ENCODE peak calls at places on chromosome 4, in five cellular contexts. W is OCI-LY7, C is HCT116, Y is MM.1S, Q is PC-3. H is an unnamed sample.

GRCh38 chr4:77344784-77345183 is 187.8 kb downstream of the CCNG2 start:
- DNase-seq in W (no peak), C (no peak), Q (no peak), Y (peak; percentile 18), H (no peak)

GRCh38 chr4:29375716-29376115 is 1344.5 kb upstream of the PCDH7 start:
- DNase-seq in W (no peak), C (no peak), Q (no peak), Y (no peak), H (peak; percentile 2)

GRCh38 chr4:76748649-76749048 is 149.3 kb downstream of the SOWAHB start:
- DNase-seq in Y (peak; percentile 21), W (peak; percentile 9), Q (peak; percentile 49), C (no peak), H (peak; percentile 72)

GRCh38 chr4:98626350-98626749 is 32.1 kb downstream of the TSPAN5 start:
- DNase-seq in Q (peak; percentile 89), Y (no peak), W (no peak), C (peak; percentile 92), H (no peak)

GRCh38 chr4:144831971-144832370 is 186.0 kb downstream of the HHIP start:
- DNase-seq in C (no peak), Y (peak; percentile 58), Q (peak; percentile 19), W (no peak), H (no peak)

GRCh38 chr4:78645853-78646757 is 94.5 kb downstream of the ANXA3 start:
- DNase-seq in W (no peak), Q (peak; percentile 91), Y (no peak), C (no peak), H (no peak)

GRCh38 chr4:159206427-159206871 is 103.6 kb downstream of the RAPGEF2 start:
- DNase-seq in C (no peak), Y (peak; percentile 81), W (no peak), Q (peak; percentile 35), H (no peak)

GRCh38 chr4:22514431-22514830 is 1.4 kb downstream of the ADGRA3 start:
- DNase-seq in W (no peak), Y (no peak), Q (no peak), C (no peak), H (no peak)

GRCh38 chr4:20773144-20773997 is 73.1 kb downstream of the PACRGL start:
- DNase-seq in W (peak; percentile 43), C (peak; percentile 32), Q (peak; percentile 72), Y (peak; percentile 63), H (peak; percentile 92)

GRCh38 chr4:147340547-147341225 is 140.2 kb upstream of the EDNRA start:
- DNase-seq in C (peak; percentile 78), Q (peak; percentile 7), W (no peak), Y (no peak), H (peak; percentile 22)

GRCh38 chr4:129246850-129247542 is 151.0 kb downstream of the C4orf33 start:
- DNase-seq in C (no peak), Y (no peak), Q (no peak), W (no peak), H (no peak)

GRCh38 chr4:4755306-4755705 is 104.2 kb upstream of the MSX1 start:
- DNase-seq in C (no peak), Q (no peak), W (no peak), Y (no peak), H (no peak)

GRCh38 chr4:8641931-8642650 is 49.5 kb downstream of the CPZ start:
- DNase-seq in C (no peak), W (no peak), Q (no peak), Y (no peak), H (no peak)
- TF ChIP-seq EZH2phosphoT487 in C (no peak), W (no peak), Q (no peak), Y (no peak), H (no peak)

DNA sequence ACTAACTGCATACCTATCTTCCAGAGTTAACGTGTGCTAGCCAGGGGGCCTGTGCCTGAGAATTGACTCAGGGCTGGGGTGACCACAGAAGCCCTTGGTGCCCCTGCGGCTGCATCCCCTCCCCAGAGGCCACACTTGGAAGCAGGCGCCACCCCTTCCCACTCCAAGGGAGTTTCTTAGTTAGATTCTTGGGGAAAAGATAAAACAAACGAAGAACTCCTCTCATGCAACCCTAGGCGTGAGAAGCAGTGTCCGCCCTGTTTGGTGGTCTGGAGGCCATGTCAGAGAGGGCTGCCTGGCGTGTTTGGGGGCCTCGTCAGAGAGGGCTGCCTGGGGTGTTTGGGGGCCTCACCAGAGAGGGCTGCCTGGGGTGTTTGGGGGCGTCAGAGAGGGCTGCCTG is 50.3 kb upstream of the HGFAC start:
- DNase-seq in W (no peak), C (no peak), Y (no peak), Q (no peak), H (no peak)
- TF ChIP-seq EZH2phosphoT487 in W (no peak), C (no peak), Y (no peak), Q (no peak), H (no peak)

GRCh38 chr4:833156-833555 is 7.2 kb upstream of the CPLX1 start:
- DNase-seq in Q (no peak), C (no peak), Y (no peak), W (no peak), H (no peak)
- TF ChIP-seq EZH2phosphoT487 in Q (no peak), C (no peak), Y (no peak), W (no peak), H (no peak)

GRCh38 chr4:146142768-146143167 is 32.8 kb upstream of the LSM6 start:
- DNase-seq in Q (no peak), Y (no peak), C (no peak), W (no peak), H (no peak)

GRCh38 chr4:146143888-146144287 is 31.6 kb upstream of the LSM6 start:
- DNase-seq in Q (no peak), W (no peak), C (no peak), Y (no peak), H (no peak)

DNA sequence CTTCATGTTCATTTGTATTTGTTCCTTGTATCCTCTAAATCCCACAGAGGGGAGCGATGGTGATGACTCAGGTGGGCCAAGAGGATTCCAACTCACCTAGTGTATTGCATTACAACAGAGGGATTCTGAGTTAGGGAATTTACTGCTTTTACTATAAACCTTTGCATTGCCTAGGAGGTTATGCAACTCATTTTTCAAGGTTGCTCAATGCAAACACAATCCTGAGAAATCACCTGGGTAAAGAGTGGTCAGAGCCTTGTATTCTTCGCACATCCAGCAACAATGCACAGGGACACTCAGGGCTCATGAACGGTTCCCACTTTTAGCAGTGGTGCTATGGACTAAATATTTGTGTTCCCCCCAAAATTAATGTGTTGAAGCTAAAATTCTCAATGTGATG is 28.6 kb upstream of the LSM6 start:
- DNase-seq in C (no peak), Q (peak; percentile 47), W (no peak), Y (no peak), H (no peak)
- TF ChIP-seq EZH2phosphoT487 in C (no peak), Q (no peak), W (no peak), Y (no peak), H (no peak)

GRCh38 chr4:38603652-38604051 is 60.3 kb upstream of the KLF3 start:
- DNase-seq in Q (no peak), C (no peak), Y (no peak), W (no peak), H (no peak)

GRCh38 chr4:38600575-38600974 is 63.4 kb upstream of the KLF3 start:
- DNase-seq in C (no peak), W (peak; percentile 4), Q (no peak), Y (no peak), H (no peak)

GRCh38 chr4:38601916-38602291 is 62.1 kb upstream of the KLF3 start:
- DNase-seq in W (no peak), Q (no peak), C (no peak), Y (no peak), H (no peak)

GRCh38 chr4:38598489-38598888 is 65.5 kb upstream of the KLF3 start:
- DNase-seq in C (no peak), W (no peak), Y (no peak), Q (no peak), H (no peak)

DNA sequence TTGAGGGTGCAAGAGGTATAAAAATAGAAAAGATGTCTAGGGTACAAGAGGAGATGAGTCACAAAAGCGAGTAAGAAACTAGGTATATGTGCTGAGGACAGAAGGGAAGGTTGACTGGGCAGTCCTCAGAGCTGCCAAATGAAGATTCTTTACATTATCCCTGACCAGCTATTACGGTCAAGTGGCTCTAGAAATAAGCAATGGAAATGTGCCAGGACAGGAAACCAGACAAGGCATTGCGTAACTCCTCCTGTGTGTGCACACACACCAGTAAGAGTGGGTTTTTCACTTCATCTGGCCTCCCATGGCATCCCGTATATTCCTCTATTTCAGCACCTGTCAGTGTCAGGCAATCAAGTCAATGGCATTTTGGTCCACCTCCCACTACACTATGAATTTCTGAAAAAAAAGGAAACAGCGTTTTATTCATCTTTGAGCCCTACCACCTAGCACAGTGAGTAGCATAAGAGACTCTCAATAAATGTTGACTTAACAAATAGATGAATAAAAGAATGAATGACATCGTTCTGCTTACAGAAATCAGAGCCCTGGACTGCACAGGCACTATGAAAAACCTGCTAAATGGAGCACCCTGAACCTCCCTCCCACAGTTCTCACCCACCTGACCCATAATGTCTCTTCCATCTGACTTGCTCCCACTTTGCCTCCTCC is 62.6 kb upstream of the KLF3 start:
- DNase-seq in C (no peak), Q (peak; percentile 80), W (no peak), Y (no peak), H (no peak)
- TF ChIP-seq EZH2phosphoT487 in C (no peak), Q (no peak), W (no peak), Y (no peak), H (no peak)

GRCh38 chr4:169927280-169927679 is 98.9 kb downstream of the MFAP3L start:
- DNase-seq in C (no peak), Q (no peak), W (no peak), Y (no peak), H (no peak)

GRCh38 chr4:169922632-169923276 is 103.4 kb downstream of the MFAP3L start:
- DNase-seq in Y (no peak), W (no peak), C (no peak), Q (no peak), H (no peak)

GRCh38 chr4:169921732-169922131 is 104.5 kb downstream of the MFAP3L start:
- DNase-seq in Q (no peak), C (no peak), W (no peak), Y (no peak), H (no peak)

GRCh38 chr4:169921237-169921636 is 105.0 kb downstream of the MFAP3L start:
- DNase-seq in Y (no peak), Q (no peak), C (no peak), W (no peak), H (no peak)

GRCh38 chr4:169925678-169926077 is 100.5 kb downstream of the MFAP3L start:
- DNase-seq in C (no peak), Q (no peak), Y (no peak), W (no peak), H (no peak)
- TF ChIP-seq EZH2phosphoT487 in C (no peak), Q (no peak), Y (no peak), W (no peak), H (no peak)

GRCh38 chr4:109916003-109916399 is 3.3 kb downstream of the EGF start:
- DNase-seq in Q (no peak), C (no peak), W (no peak), Y (peak; percentile 12), H (no peak)
- TF ChIP-seq EZH2phosphoT487 in Q (no peak), C (no peak), W (no peak), Y (no peak), H (no peak)

GRCh38 chr4:102715057-102715456 is 45.7 kb downstream of the MANBA start:
- DNase-seq in Y (no peak), C (no peak), W (no peak), Q (peak; percentile 12), H (peak; percentile 35)
- TF ChIP-seq EZH2phosphoT487 in Y (no peak), C (no peak), W (no peak), Q (no peak), H (no peak)